ENCODE peak calls at places on chromosomes 7 and 10, in six cellular contexts. E, K, B, G, Q and R are unnamed samples.

GRCh38 chr7:155463114-155463811 is 5.3 kb downstream of the EN2 start:
- DNase-seq in Q (no peak), K (no peak), E (no peak), B (no peak), G (no peak), R (no peak)

GRCh38 chr10:43220971-43221418 is 45.9 kb downstream of the RASGEF1A start:
- DNase-seq in E (no peak), B (no peak), G (no peak), Q (peak; percentile 46), K (no peak), R (no peak)

GRCh38 chr7:35356495-35356894 is 102.6 kb upstream of the TBX20 start:
- DNase-seq in G (no peak), B (no peak), K (no peak), Q (no peak), E (no peak), R (no peak)

GRCh38 chr10:16756561-16757221 is 60.5 kb downstream of the RSU1 start:
- DNase-seq in B (no peak), K (no peak), G (no peak), E (peak; percentile 62), Q (no peak), R (no peak)

GRCh38 chr7:70598976-70599375 is 533.0 kb upstream of the GALNT17 start:
- DNase-seq in E (peak; percentile 28), B (no peak), G (peak; percentile 80), Q (no peak), K (no peak), R (no peak)

GRCh38 chr10:118557946-118558345 is 37.5 kb downstream of the PRLHR start:
- DNase-seq in B (no peak), G (no peak), E (no peak), Q (no peak), K (no peak), R (no peak)

GRCh38 chr10:86090807-86091206 is 275.8 kb downstream of the GRID1 start:
- DNase-seq in K (no peak), E (no peak), G (no peak), Q (no peak), B (no peak), R (no peak)

GRCh38 chr7:107387077-107387476 is 82.8 kb upstream of the GPR22 start:
- DNase-seq in Q (no peak), B (no peak), E (peak; percentile 45), K (no peak), G (no peak), R (no peak)

GRCh38 chr7:112160130-112160770 is 45.9 kb downstream of the DOCK4 start:
- DNase-seq in G (peak; percentile 87), Q (no peak), K (no peak), B (no peak), E (peak; percentile 36), R (no peak)

GRCh38 chr10:120505866-120506265 is 48.8 kb downstream of the PLPP4 start:
- DNase-seq in E (peak; percentile 44), K (no peak), G (no peak), Q (no peak), B (no peak), R (no peak)

GRCh38 chr7:44973610-44974401 is 5.0 kb downstream of the MYO1G start:
- DNase-seq in K (peak; percentile 45), E (peak; percentile 51), Q (no peak), G (peak; percentile 61), B (no peak), R (peak; percentile 50)

GRCh38 chr10:30688456-30688855 is 58.9 kb upstream of the LYZL2 start:
- DNase-seq in G (no peak), Q (no peak), K (no peak), E (no peak), B (no peak), R (no peak)

GRCh38 chr7:103637080-103637479 is 191.1 kb upstream of the SLC26A5 start:
- DNase-seq in K (no peak), Q (no peak), B (no peak), G (no peak), E (peak; percentile 93), R (no peak)

GRCh38 chr7:102321351-102322201 is 34.7 kb downstream of the SPDYE6 start:
- DNase-seq in G (peak; percentile 82), Q (no peak), B (no peak), E (no peak), K (no peak), R (no peak)

GRCh38 chr7:157521752-157522151 is 184.9 kb downstream of the DNAJB6 start:
- DNase-seq in G (no peak), Q (no peak), E (no peak), B (no peak), K (no peak), R (no peak)

GRCh38 chr10:51508156-51508555 is 191.2 kb downstream of the CSTF2T start:
- DNase-seq in K (no peak), G (no peak), Q (no peak), B (no peak), E (no peak), R (no peak)

GRCh38 chr7:30933124-30933893 is 21.7 kb downstream of the AQP1 start:
- DNase-seq in K (no peak), E (no peak), B (no peak), G (no peak), Q (no peak), R (no peak)